ENCODE peak calls at places on chromosomes 13 and 19, in eight cellular contexts. One of them, this sample, is unnamed.

GRCh38 chr19:33674575-33675367 is 53.0 kb downstream of the CHST8 start:
- DNase-seq in H54: no peak
- DNase-seq in activated CD4-positive, CD25-positive, alpha-beta regulatory T cell: no peak
- DNase-seq in activated naive CD8-positive, alpha-beta T cell treated with anti-CD3 and anti-CD28 coated beads, Interleukin-2, amount 50 U/mL, for 24 hours: no peak
- DNase-seq in transverse colon: no peak
- DNase-seq in tibial nerve: no peak
- DNase-seq in AG09309: no peak
- DNase-seq in caudate nucleus: no peak
- DNase-seq in this sample: no peak

GRCh38 chr13:37669845-37670244 is 71.3 kb upstream of the POSTN start:
- DNase-seq in transverse colon: no peak
- DNase-seq in H54: no peak
- DNase-seq in activated CD4-positive, CD25-positive, alpha-beta regulatory T cell: no peak
- DNase-seq in activated naive CD8-positive, alpha-beta T cell treated with anti-CD3 and anti-CD28 coated beads, Interleukin-2, amount 50 U/mL, for 24 hours: no peak
- DNase-seq in caudate nucleus: no peak
- DNase-seq in AG09309: no peak
- DNase-seq in tibial nerve: no peak
- DNase-seq in this sample: no peak

GRCh38 chr13:27796544-27797227 is 4.4 kb downstream of the GSX1 start:
- DNase-seq in H54: no peak
- DNase-seq in tibial nerve: no peak
- DNase-seq in activated CD4-positive, CD25-positive, alpha-beta regulatory T cell: no peak
- DNase-seq in activated naive CD8-positive, alpha-beta T cell treated with anti-CD3 and anti-CD28 coated beads, Interleukin-2, amount 50 U/mL, for 24 hours: no peak
- DNase-seq in caudate nucleus: no peak
- DNase-seq in transverse colon: no peak
- DNase-seq in AG09309: no peak
- DNase-seq in this sample: no peak

GRCh38 chr13:44207476-44207875 is 166.1 kb upstream of the SERP2 start:
- DNase-seq in AG09309: no peak
- DNase-seq in activated CD4-positive, CD25-positive, alpha-beta regulatory T cell: no peak
- DNase-seq in caudate nucleus: no peak
- DNase-seq in transverse colon: no peak
- DNase-seq in tibial nerve: no peak
- DNase-seq in H54: no peak
- DNase-seq in activated naive CD8-positive, alpha-beta T cell treated with anti-CD3 and anti-CD28 coated beads, Interleukin-2, amount 50 U/mL, for 24 hours: no peak
- DNase-seq in this sample: no peak

GRCh38 chr19:30036154-30037129 is 94.4 kb downstream of the URI1 start:
- DNase-seq in transverse colon: no peak
- DNase-seq in caudate nucleus: no peak
- DNase-seq in AG09309: no peak
- DNase-seq in tibial nerve: no peak
- DNase-seq in H54: no peak
- DNase-seq in activated naive CD8-positive, alpha-beta T cell treated with anti-CD3 and anti-CD28 coated beads, Interleukin-2, amount 50 U/mL, for 24 hours: no peak
- DNase-seq in activated CD4-positive, CD25-positive, alpha-beta regulatory T cell: no peak
- DNase-seq in this sample: no peak

GRCh38 chr19:49167857-49168409 is 10.3 kb downstream of the TRPM4 start:
- DNase-seq in H54: no peak
- DNase-seq in AG09309: no peak
- DNase-seq in transverse colon: peak; percentile 22
- DNase-seq in activated CD4-positive, CD25-positive, alpha-beta regulatory T cell: no peak
- DNase-seq in caudate nucleus: no peak
- DNase-seq in tibial nerve: no peak
- DNase-seq in activated naive CD8-positive, alpha-beta T cell treated with anti-CD3 and anti-CD28 coated beads, Interleukin-2, amount 50 U/mL, for 24 hours: no peak
- DNase-seq in this sample: no peak

GRCh38 chr13:37187110-37187509 is 81.6 kb upstream of the CSNK1A1L start:
- DNase-seq in tibial nerve: no peak
- DNase-seq in caudate nucleus: no peak
- DNase-seq in AG09309: peak; percentile 80
- DNase-seq in transverse colon: no peak
- DNase-seq in activated CD4-positive, CD25-positive, alpha-beta regulatory T cell: no peak
- DNase-seq in activated naive CD8-positive, alpha-beta T cell treated with anti-CD3 and anti-CD28 coated beads, Interleukin-2, amount 50 U/mL, for 24 hours: no peak
- DNase-seq in H54: no peak
- DNase-seq in this sample: no peak

GRCh38 chr13:32883501-32883900 is 132.7 kb upstream of the KL start:
- DNase-seq in activated naive CD8-positive, alpha-beta T cell treated with anti-CD3 and anti-CD28 coated beads, Interleukin-2, amount 50 U/mL, for 24 hours: no peak
- DNase-seq in AG09309: no peak
- DNase-seq in activated CD4-positive, CD25-positive, alpha-beta regulatory T cell: no peak
- DNase-seq in H54: no peak
- DNase-seq in caudate nucleus: no peak
- DNase-seq in tibial nerve: no peak
- DNase-seq in transverse colon: no peak
- DNase-seq in this sample: no peak

GRCh38 chr19:14002571-14003278 is 3.4 kb downstream of the RFX1 start:
- DNase-seq in H54: no peak
- DNase-seq in caudate nucleus: no peak
- DNase-seq in tibial nerve: no peak
- DNase-seq in activated naive CD8-positive, alpha-beta T cell treated with anti-CD3 and anti-CD28 coated beads, Interleukin-2, amount 50 U/mL, for 24 hours: peak; percentile 30
- DNase-seq in transverse colon: no peak
- DNase-seq in AG09309: no peak
- DNase-seq in activated CD4-positive, CD25-positive, alpha-beta regulatory T cell: no peak
- DNase-seq in this sample: no peak

GRCh38 chr19:844300-844971 is 3.6 kb downstream of the PRTN3 start:
- DNase-seq in tibial nerve: no peak
- DNase-seq in H54: no peak
- DNase-seq in transverse colon: no peak
- DNase-seq in activated naive CD8-positive, alpha-beta T cell treated with anti-CD3 and anti-CD28 coated beads, Interleukin-2, amount 50 U/mL, for 24 hours: no peak
- DNase-seq in caudate nucleus: no peak
- DNase-seq in AG09309: no peak
- DNase-seq in activated CD4-positive, CD25-positive, alpha-beta regulatory T cell: no peak
- DNase-seq in this sample: no peak

GRCh38 chr19:49347835-49348234 is 12.6 kb downstream of the CD37 start:
- DNase-seq in activated CD4-positive, CD25-positive, alpha-beta regulatory T cell: no peak
- DNase-seq in H54: peak; percentile 42
- DNase-seq in transverse colon: no peak
- DNase-seq in activated naive CD8-positive, alpha-beta T cell treated with anti-CD3 and anti-CD28 coated beads, Interleukin-2, amount 50 U/mL, for 24 hours: no peak
- DNase-seq in caudate nucleus: no peak
- DNase-seq in AG09309: peak; percentile 47
- DNase-seq in tibial nerve: no peak
- DNase-seq in this sample: no peak

GRCh38 chr13:106567421-106568224 is at the start of gene ARGLU1:
- DNase-seq in activated CD4-positive, CD25-positive, alpha-beta regulatory T cell: peak; percentile 93
- DNase-seq in tibial nerve: peak; percentile 88
- DNase-seq in AG09309: no peak
- DNase-seq in H54: peak; percentile 84
- DNase-seq in caudate nucleus: peak; percentile 83
- DNase-seq in activated naive CD8-positive, alpha-beta T cell treated with anti-CD3 and anti-CD28 coated beads, Interleukin-2, amount 50 U/mL, for 24 hours: peak; percentile 95
- DNase-seq in transverse colon: peak; percentile 96
- DNase-seq in this sample: peak; percentile 61

GRCh38 chr19:47518139-47518538 is 3.3 kb upstream of the NAPA start:
- DNase-seq in tibial nerve: no peak
- DNase-seq in transverse colon: peak; percentile 40
- DNase-seq in H54: no peak
- DNase-seq in activated naive CD8-positive, alpha-beta T cell treated with anti-CD3 and anti-CD28 coated beads, Interleukin-2, amount 50 U/mL, for 24 hours: peak; percentile 75
- DNase-seq in AG09309: no peak
- DNase-seq in activated CD4-positive, CD25-positive, alpha-beta regulatory T cell: no peak
- DNase-seq in caudate nucleus: no peak
- DNase-seq in this sample: no peak

GRCh38 chr19:18161691-18162039 is 8.7 kb downstream of the PIK3R2 start:
- DNase-seq in H54: no peak
- DNase-seq in activated naive CD8-positive, alpha-beta T cell treated with anti-CD3 and anti-CD28 coated beads, Interleukin-2, amount 50 U/mL, for 24 hours: no peak
- DNase-seq in caudate nucleus: peak; percentile 21
- DNase-seq in activated CD4-positive, CD25-positive, alpha-beta regulatory T cell: no peak
- DNase-seq in AG09309: no peak
- DNase-seq in tibial nerve: no peak
- DNase-seq in transverse colon: no peak
- DNase-seq in this sample: no peak

GRCh38 chr19:45340232-45340898 is at the start of gene KLC3:
- DNase-seq in caudate nucleus: no peak
- DNase-seq in activated naive CD8-positive, alpha-beta T cell treated with anti-CD3 and anti-CD28 coated beads, Interleukin-2, amount 50 U/mL, for 24 hours: peak; percentile 44
- DNase-seq in H54: no peak
- DNase-seq in activated CD4-positive, CD25-positive, alpha-beta regulatory T cell: no peak
- DNase-seq in AG09309: no peak
- DNase-seq in tibial nerve: no peak
- DNase-seq in transverse colon: peak; percentile 61
- DNase-seq in this sample: no peak

GRCh38 chr19:11420894-11421606 is 1.9 kb upstream of the RGL3 start:
- DNase-seq in transverse colon: no peak
- DNase-seq in tibial nerve: no peak
- DNase-seq in H54: no peak
- DNase-seq in caudate nucleus: no peak
- DNase-seq in activated naive CD8-positive, alpha-beta T cell treated with anti-CD3 and anti-CD28 coated beads, Interleukin-2, amount 50 U/mL, for 24 hours: no peak
- DNase-seq in AG09309: no peak
- DNase-seq in activated CD4-positive, CD25-positive, alpha-beta regulatory T cell: no peak
- DNase-seq in this sample: no peak

GRCh38 chr19:48632692-48633147 is 4.5 kb downstream of the DBP start:
- DNase-seq in H54: no peak
- DNase-seq in activated naive CD8-positive, alpha-beta T cell treated with anti-CD3 and anti-CD28 coated beads, Interleukin-2, amount 50 U/mL, for 24 hours: no peak
- DNase-seq in transverse colon: no peak
- DNase-seq in activated CD4-positive, CD25-positive, alpha-beta regulatory T cell: no peak
- DNase-seq in AG09309: no peak
- DNase-seq in tibial nerve: no peak
- DNase-seq in caudate nucleus: no peak
- DNase-seq in this sample: no peak

GRCh38 chr13:26628706-26629105 is 71.2 kb downstream of the WASF3 start:
- DNase-seq in activated CD4-positive, CD25-positive, alpha-beta regulatory T cell: no peak
- DNase-seq in H54: no peak
- DNase-seq in caudate nucleus: no peak
- DNase-seq in transverse colon: peak; percentile 11
- DNase-seq in activated naive CD8-positive, alpha-beta T cell treated with anti-CD3 and anti-CD28 coated beads, Interleukin-2, amount 50 U/mL, for 24 hours: no peak
- DNase-seq in tibial nerve: no peak
- DNase-seq in AG09309: peak; percentile 16
- DNase-seq in this sample: no peak

GRCh38 chr13:28655566-28655965 is 3.4 kb upstream of the POMP start:
- DNase-seq in AG09309: peak; percentile 59
- DNase-seq in H54: no peak
- DNase-seq in transverse colon: no peak
- DNase-seq in activated naive CD8-positive, alpha-beta T cell treated with anti-CD3 and anti-CD28 coated beads, Interleukin-2, amount 50 U/mL, for 24 hours: no peak
- DNase-seq in activated CD4-positive, CD25-positive, alpha-beta regulatory T cell: no peak
- DNase-seq in caudate nucleus: no peak
- DNase-seq in tibial nerve: no peak
- DNase-seq in this sample: no peak

GRCh38 chr19:10227215-10227971 is 3.7 kb downstream of the S1PR2 start:
- DNase-seq in H54: no peak
- DNase-seq in caudate nucleus: peak; percentile 93
- DNase-seq in transverse colon: no peak
- DNase-seq in AG09309: no peak
- DNase-seq in activated naive CD8-positive, alpha-beta T cell treated with anti-CD3 and anti-CD28 coated beads, Interleukin-2, amount 50 U/mL, for 24 hours: no peak
- DNase-seq in tibial nerve: peak; percentile 51
- DNase-seq in activated CD4-positive, CD25-positive, alpha-beta regulatory T cell: no peak
- DNase-seq in this sample: peak; percentile 68

GRCh38 chr19:30082168-30082567 is 140.1 kb downstream of the URI1 start:
- DNase-seq in activated CD4-positive, CD25-positive, alpha-beta regulatory T cell: no peak
- DNase-seq in tibial nerve: no peak
- DNase-seq in transverse colon: no peak
- DNase-seq in AG09309: no peak
- DNase-seq in caudate nucleus: no peak
- DNase-seq in activated naive CD8-positive, alpha-beta T cell treated with anti-CD3 and anti-CD28 coated beads, Interleukin-2, amount 50 U/mL, for 24 hours: no peak
- DNase-seq in H54: no peak
- DNase-seq in this sample: no peak

GRCh38 chr13:40984670-40985366 is 34.3 kb downstream of the ELF1 start:
- DNase-seq in activated CD4-positive, CD25-positive, alpha-beta regulatory T cell: no peak
- DNase-seq in tibial nerve: no peak
- DNase-seq in caudate nucleus: no peak
- DNase-seq in activated naive CD8-positive, alpha-beta T cell treated with anti-CD3 and anti-CD28 coated beads, Interleukin-2, amount 50 U/mL, for 24 hours: no peak
- DNase-seq in H54: no peak
- DNase-seq in AG09309: no peak
- DNase-seq in transverse colon: no peak
- DNase-seq in this sample: no peak

GRCh38 chr13:92805766-92806165 is 420.8 kb upstream of the GPC6 start:
- DNase-seq in caudate nucleus: no peak
- DNase-seq in H54: no peak
- DNase-seq in activated CD4-positive, CD25-positive, alpha-beta regulatory T cell: no peak
- DNase-seq in AG09309: no peak
- DNase-seq in tibial nerve: no peak
- DNase-seq in transverse colon: no peak
- DNase-seq in activated naive CD8-positive, alpha-beta T cell treated with anti-CD3 and anti-CD28 coated beads, Interleukin-2, amount 50 U/mL, for 24 hours: no peak
- DNase-seq in this sample: no peak

GRCh38 chr19:33290082-33290815 is 12.1 kb downstream of the CEBPA start:
- DNase-seq in AG09309: no peak
- DNase-seq in transverse colon: no peak
- DNase-seq in activated naive CD8-positive, alpha-beta T cell treated with anti-CD3 and anti-CD28 coated beads, Interleukin-2, amount 50 U/mL, for 24 hours: no peak
- DNase-seq in tibial nerve: no peak
- DNase-seq in H54: no peak
- DNase-seq in caudate nucleus: no peak
- DNase-seq in activated CD4-positive, CD25-positive, alpha-beta regulatory T cell: no peak
- DNase-seq in this sample: no peak

GRCh38 chr19:31214086-31214485 is 135.2 kb downstream of the TSHZ3 start:
- DNase-seq in AG09309: peak; percentile 97
- DNase-seq in caudate nucleus: no peak
- DNase-seq in tibial nerve: no peak
- DNase-seq in activated CD4-positive, CD25-positive, alpha-beta regulatory T cell: peak; percentile 55
- DNase-seq in activated naive CD8-positive, alpha-beta T cell treated with anti-CD3 and anti-CD28 coated beads, Interleukin-2, amount 50 U/mL, for 24 hours: peak; percentile 80
- DNase-seq in H54: peak; percentile 93
- DNase-seq in transverse colon: peak; percentile 69
- DNase-seq in this sample: peak; percentile 89

GRCh38 chr19:17767559-17767958 is 16.3 kb downstream of the FCHO1 start:
- DNase-seq in activated naive CD8-positive, alpha-beta T cell treated with anti-CD3 and anti-CD28 coated beads, Interleukin-2, amount 50 U/mL, for 24 hours: no peak
- DNase-seq in H54: no peak
- DNase-seq in tibial nerve: no peak
- DNase-seq in AG09309: no peak
- DNase-seq in activated CD4-positive, CD25-positive, alpha-beta regulatory T cell: no peak
- DNase-seq in transverse colon: no peak
- DNase-seq in caudate nucleus: no peak
- DNase-seq in this sample: no peak

GRCh38 chr13:24267283-24267682 is 42.1 kb upstream of the C1QTNF9 start:
- DNase-seq in AG09309: no peak
- DNase-seq in activated CD4-positive, CD25-positive, alpha-beta regulatory T cell: no peak
- DNase-seq in transverse colon: no peak
- DNase-seq in caudate nucleus: no peak
- DNase-seq in tibial nerve: no peak
- DNase-seq in activated naive CD8-positive, alpha-beta T cell treated with anti-CD3 and anti-CD28 coated beads, Interleukin-2, amount 50 U/mL, for 24 hours: no peak
- DNase-seq in H54: no peak
- DNase-seq in this sample: no peak

GRCh38 chr19:8194528-8195275 is 14.5 kb upstream of the CERS4 start:
- DNase-seq in activated CD4-positive, CD25-positive, alpha-beta regulatory T cell: peak; percentile 12
- DNase-seq in activated naive CD8-positive, alpha-beta T cell treated with anti-CD3 and anti-CD28 coated beads, Interleukin-2, amount 50 U/mL, for 24 hours: peak; percentile 53
- DNase-seq in caudate nucleus: no peak
- DNase-seq in transverse colon: peak; percentile 50
- DNase-seq in tibial nerve: no peak
- DNase-seq in H54: no peak
- DNase-seq in AG09309: no peak
- DNase-seq in this sample: no peak

GRCh38 chr13:71867101-71867814 is at the start of gene DACH1:
- DNase-seq in H54: peak; percentile 36
- DNase-seq in tibial nerve: no peak
- DNase-seq in activated CD4-positive, CD25-positive, alpha-beta regulatory T cell: no peak
- DNase-seq in AG09309: no peak
- DNase-seq in caudate nucleus: no peak
- DNase-seq in transverse colon: peak; percentile 71
- DNase-seq in activated naive CD8-positive, alpha-beta T cell treated with anti-CD3 and anti-CD28 coated beads, Interleukin-2, amount 50 U/mL, for 24 hours: peak; percentile 10
- DNase-seq in this sample: peak; percentile 61

GRCh38 chr13:32838985-32839384 is 177.2 kb upstream of the KL start:
- DNase-seq in AG09309: no peak
- DNase-seq in H54: no peak
- DNase-seq in caudate nucleus: no peak
- DNase-seq in activated CD4-positive, CD25-positive, alpha-beta regulatory T cell: no peak
- DNase-seq in tibial nerve: no peak
- DNase-seq in transverse colon: no peak
- DNase-seq in activated naive CD8-positive, alpha-beta T cell treated with anti-CD3 and anti-CD28 coated beads, Interleukin-2, amount 50 U/mL, for 24 hours: no peak
- DNase-seq in this sample: no peak

GRCh38 chr19:29259153-29259552 is 46.2 kb upstream of the UQCRFS1 start:
- DNase-seq in H54: no peak
- DNase-seq in AG09309: no peak
- DNase-seq in transverse colon: no peak
- DNase-seq in caudate nucleus: no peak
- DNase-seq in activated naive CD8-positive, alpha-beta T cell treated with anti-CD3 and anti-CD28 coated beads, Interleukin-2, amount 50 U/mL, for 24 hours: no peak
- DNase-seq in tibial nerve: no peak
- DNase-seq in activated CD4-positive, CD25-positive, alpha-beta regulatory T cell: no peak
- DNase-seq in this sample: no peak

GRCh38 chr13:26861951-26862350 is 101.4 kb upstream of the GPR12 start:
- DNase-seq in AG09309: no peak
- DNase-seq in activated naive CD8-positive, alpha-beta T cell treated with anti-CD3 and anti-CD28 coated beads, Interleukin-2, amount 50 U/mL, for 24 hours: no peak
- DNase-seq in H54: no peak
- DNase-seq in tibial nerve: no peak
- DNase-seq in activated CD4-positive, CD25-positive, alpha-beta regulatory T cell: no peak
- DNase-seq in caudate nucleus: no peak
- DNase-seq in transverse colon: no peak
- DNase-seq in this sample: no peak

GRCh38 chr19:6971366-6971765 is 49.9 kb downstream of the MBD3L2B start:
- DNase-seq in transverse colon: no peak
- DNase-seq in AG09309: no peak
- DNase-seq in tibial nerve: no peak
- DNase-seq in caudate nucleus: no peak
- DNase-seq in activated CD4-positive, CD25-positive, alpha-beta regulatory T cell: no peak
- DNase-seq in H54: peak; percentile 63
- DNase-seq in activated naive CD8-positive, alpha-beta T cell treated with anti-CD3 and anti-CD28 coated beads, Interleukin-2, amount 50 U/mL, for 24 hours: no peak
- DNase-seq in this sample: no peak

GRCh38 chr13:33644607-33645543 is 173.1 kb upstream of the RFC3 start:
- DNase-seq in H54: no peak
- DNase-seq in transverse colon: no peak
- DNase-seq in activated CD4-positive, CD25-positive, alpha-beta regulatory T cell: no peak
- DNase-seq in activated naive CD8-positive, alpha-beta T cell treated with anti-CD3 and anti-CD28 coated beads, Interleukin-2, amount 50 U/mL, for 24 hours: no peak
- DNase-seq in tibial nerve: no peak
- DNase-seq in caudate nucleus: no peak
- DNase-seq in AG09309: no peak
- DNase-seq in this sample: no peak

This sample was measured in ascending aorta.